ENCODE peak calls at places on chromosome X, in seven cellular contexts. T is SK-N-SH, Z is HepG2, W is K562, C is GM12878, U is T47D, M is H1. R is an unnamed sample.
A peak's percentile ranks its signal among the peaks of the same experiment; 100 is the strongest.

GRCh38 chrX:117972681-117973080 is 143.9 kb downstream of the KLHL13 start:
- DNase-seq in T (no peak), Z (no peak), W (no peak), C (no peak), U (no peak), M (no peak), R (no peak)

GRCh38 chrX:129678176-129678880 is 23.6 kb upstream of the APLN start:
- DNase-seq in T (peak; percentile 62), Z (no peak), W (no peak), C (no peak), U (peak; percentile 12), M (no peak), R (no peak)

GRCh38 chrX:45758319-45758718 is 557.6 kb upstream of the DIPK2B start:
- DNase-seq in T (no peak), Z (no peak), W (no peak), C (peak; percentile 61), U (no peak), M (no peak), R (no peak)

GRCh38 chrX:68059469-68059868 is 373.8 kb downstream of the OPHN1 start:
- DNase-seq in T (no peak), Z (no peak), W (no peak), C (no peak), U (no peak), M (no peak), R (no peak)

GRCh38 chrX:153794897-153795816 is 689 bp downstream of the SSR4 start:
- DNase-seq in T (no peak), Z (no peak), W (peak; percentile 61), C (no peak), U (no peak), M (no peak), R (no peak)

GRCh38 chrX:134999469-134999868 is 8.7 kb downstream of the SMIM10 start:
- DNase-seq in T (peak; percentile 45), Z (peak; percentile 44), W (no peak), C (peak; percentile 2), U (no peak), M (no peak), R (peak; percentile 51)

GRCh38 chrX:20059467-20060128 is 57.1 kb downstream of the MAP7D2 start:
- DNase-seq in T (no peak), Z (no peak), W (no peak), C (no peak), U (no peak), M (no peak), R (no peak)

GRCh38 chrX:75547783-75548182 is 24.9 kb upstream of the ZDHHC15 start:
- DNase-seq in T (no peak), Z (no peak), W (no peak), C (no peak), U (no peak), M (no peak), R (no peak)

GRCh38 chrX:50067435-50068292 is 133.1 kb downstream of the AKAP4 start:
- DNase-seq in T (peak; percentile 66), Z (peak; percentile 66), W (no peak), C (no peak), U (no peak), M (peak; percentile 15), R (no peak)

GRCh38 chrX:1453951-1454785 is 1.5 kb upstream of the ASMTL start:
- DNase-seq in T (peak; percentile 85), Z (peak; percentile 70), W (peak; percentile 68), C (no peak), U (peak; percentile 44), M (peak; percentile 70), R (peak; percentile 36)

GRCh38 chrX:118346258-118347094 is 570 bp downstream of the WDR44 start:
- DNase-seq in T (peak; percentile 54), Z (peak; percentile 7), W (peak; percentile 49), C (no peak), U (peak; percentile 11), M (no peak), R (no peak)

GRCh38 chrX:153772608-153773217 is 8.1 kb upstream of the SRPK3 start:
- DNase-seq in T (peak; percentile 30), Z (no peak), W (no peak), C (no peak), U (no peak), M (no peak), R (no peak)

GRCh38 chrX:24145340-24146186 is 4.0 kb upstream of the ZFX start:
- DNase-seq in T (peak; percentile 42), Z (peak; percentile 18), W (no peak), C (no peak), U (no peak), M (no peak), R (no peak)

GRCh38 chrX:10555846-10556245 is 64.5 kb downstream of the MID1 start:
- DNase-seq in T (no peak), Z (no peak), W (no peak), C (no peak), U (no peak), M (no peak), R (no peak)

GRCh38 chrX:132401935-132402334 is 86.9 kb downstream of the MBNL3 start:
- DNase-seq in T (no peak), Z (peak; percentile 21), W (no peak), C (no peak), U (no peak), M (no peak), R (no peak)
- TF ChIP-seq JUND in T (no peak), Z (no peak), W (no peak), C (no peak), U (no peak), M (no peak), R (no peak)

GRCh38 chrX:40175416-40176255 is 77.9 kb upstream of the BCOR start:
- DNase-seq in T (peak; percentile 68), Z (peak; percentile 47), W (peak; percentile 56), C (no peak), U (no peak), M (no peak), R (no peak)

GRCh38 chrX:40173662-40174593 is 76.2 kb upstream of the BCOR start:
- DNase-seq in T (peak; percentile 48), Z (peak; percentile 76), W (no peak), C (no peak), U (no peak), M (no peak), R (peak; percentile 72)

GRCh38 chrX:40172980-40173661 is 75.4 kb upstream of the BCOR start:
- DNase-seq in T (no peak), Z (peak; percentile 77), W (no peak), C (no peak), U (no peak), M (no peak), R (no peak)

GRCh38 chrX:40176256-40176978 is 78.7 kb upstream of the BCOR start:
- DNase-seq in T (peak; percentile 74), Z (peak; percentile 35), W (peak; percentile 82), C (no peak), U (no peak), M (no peak), R (no peak)

GRCh38 chrX:40174594-40175415 is 77.0 kb upstream of the BCOR start:
- DNase-seq in T (peak; percentile 70), Z (peak; percentile 22), W (no peak), C (no peak), U (no peak), M (no peak), R (no peak)
- TF ChIP-seq JUND in T (no peak), Z (no peak), W (no peak), C (no peak), U (no peak), M (no peak), R (no peak)

GRCh38 chrX:17017134-17017533 is 70.7 kb downstream of the REPS2 start:
- DNase-seq in T (no peak), Z (no peak), W (no peak), C (no peak), U (no peak), M (no peak), R (no peak)

GRCh38 chrX:17023670-17024069 is 77.2 kb downstream of the REPS2 start:
- DNase-seq in T (no peak), Z (no peak), W (no peak), C (no peak), U (no peak), M (no peak), R (no peak)

GRCh38 chrX:17020828-17021821 is 74.7 kb downstream of the REPS2 start:
- DNase-seq in T (no peak), Z (no peak), W (no peak), C (peak; percentile 9), U (no peak), M (no peak), R (no peak)

GRCh38 chrX:17022205-17022604 is 75.7 kb downstream of the REPS2 start:
- DNase-seq in T (no peak), Z (no peak), W (no peak), C (no peak), U (no peak), M (no peak), R (no peak)

GRCh38 chrX:17020371-17020770 is 73.9 kb downstream of the REPS2 start:
- DNase-seq in T (no peak), Z (no peak), W (no peak), C (no peak), U (no peak), M (no peak), R (no peak)
- TF ChIP-seq JUND in T (no peak), Z (no peak), W (no peak), C (no peak), U (no peak), M (no peak), R (no peak)

GRCh38 chrX:16712116-16712824 is at the start of gene CTPS2:
- DNase-seq in T (peak; percentile 82), Z (peak; percentile 39), W (peak; percentile 59), C (no peak), U (peak; percentile 84), M (no peak), R (no peak)
- TF ChIP-seq JUND in T (no peak), Z (no peak), W (no peak), C (no peak), U (no peak), M (no peak), R (no peak)

GRCh38 chrX:150983526-150984163 is 510 bp downstream of the HMGB3 start:
- DNase-seq in T (peak; percentile 64), Z (no peak), W (peak; percentile 38), C (no peak), U (no peak), M (no peak), R (no peak)
- TF ChIP-seq JUND in T (no peak), Z (no peak), W (no peak), C (no peak), U (no peak), M (no peak), R (no peak)

GRCh38 chrX:148380614-148381561 is 119.5 kb upstream of the AFF2 start:
- DNase-seq in T (no peak), Z (no peak), W (no peak), C (peak; percentile 55), U (no peak), M (no peak), R (no peak)
- TF ChIP-seq JUND in T (no peak), Z (no peak), W (no peak), C (no peak), U (no peak), M (no peak), R (no peak)